ENCODE peak calls at places on chromosome 10, in five cellular contexts. K is GDM1; B is effector memory CD8-positive, alpha-beta T cell; T is NCI-H1417; W is PC-9. X is an unnamed sample.

GRCh38 chr10:32929634-32930033 is 28.4 kb downstream of the ITGB1 start:
- DNase-seq in B (no peak), K (no peak), W (peak), T (no peak), X (no peak)

GRCh38 chr10:58220769-58221448 is 46.8 kb downstream of the IPMK start:
- DNase-seq in W (no peak), B (no peak), K (no peak), T (no peak), X (no peak)

GRCh38 chr10:12489806-12490205 is 140.5 kb downstream of the CAMK1D start:
- DNase-seq in W (no peak), K (no peak), T (no peak), B (no peak), X (no peak)

GRCh38 chr10:10804061-10804460 is 213.6 kb upstream of the CELF2 start:
- DNase-seq in W (no peak), K (no peak), T (no peak), B (no peak), X (no peak)

GRCh38 chr10:79038841-79039201 is 29.9 kb upstream of the ZMIZ1 start:
- DNase-seq in K (no peak), B (no peak), T (peak), W (no peak), X (no peak)

GRCh38 chr10:49622426-49623425 is 8.9 kb downstream of the CHAT start:
- DNase-seq in K (no peak), B (no peak), T (no peak), W (no peak), X (peak)

GRCh38 chr10:113735913-113736312 is 15.6 kb upstream of the PLEKHS1 start:
- DNase-seq in T (peak), K (no peak), B (no peak), W (no peak), X (no peak)

GRCh38 chr10:35231646-35232045 is 104.7 kb upstream of the CCNY start:
- DNase-seq in T (no peak), K (no peak), B (no peak), W (no peak), X (no peak)

GRCh38 chr10:65614956-65615565 is 1310.8 kb upstream of the LRRTM3 start:
- DNase-seq in K (no peak), T (no peak), W (no peak), B (no peak), X (no peak)

GRCh38 chr10:974038-974784 is 14.0 kb upstream of the GTPBP4 start:
- DNase-seq in B (no peak), W (peak), T (peak), K (no peak), X (peak)

GRCh38 chr10:81866753-81867152 is 8.2 kb upstream of the NRG3 start:
- DNase-seq in K (no peak), B (no peak), T (no peak), W (no peak), X (no peak)

GRCh38 chr10:17943033-17943745 is 8.5 kb upstream of the SLC39A12 start:
- DNase-seq in W (no peak), B (no peak), T (no peak), K (no peak), X (no peak)

GRCh38 chr10:24440817-24441790 is 232.2 kb downstream of the KIAA1217 start:
- DNase-seq in K (no peak), T (no peak), W (no peak), B (no peak), X (no peak)

GRCh38 chr10:58625070-58625469 is 112.4 kb downstream of the BICC1 start:
- DNase-seq in W (no peak), T (no peak), K (no peak), B (no peak), X (no peak)

GRCh38 chr10:78386495-78386894 is 352.8 kb downstream of the RPS24 start:
- DNase-seq in B (no peak), T (no peak), W (no peak), K (no peak), X (no peak)